ENCODE peak calls at places on chromosomes 13 and 19, in nine cellular contexts. O, K, E, M, Q, J, B, R and X are unnamed samples.

GRCh38 chr13:60655268-60655667 is 258.2 kb downstream of the TDRD3 start:
- DNase-seq in O (no peak), K (no peak), Q (no peak), M (no peak), J (no peak), E (no peak), R (no peak), B (no peak), X (no peak)

GRCh38 chr19:47509973-47510372 is 4.9 kb downstream of the NAPA start:
- DNase-seq in J (no peak), O (peak), R (no peak), M (no peak), B (peak), K (no peak), E (no peak), Q (no peak), X (no peak)

GRCh38 chr19:17479325-17479791 is 9.0 kb downstream of the SLC27A1 start:
- DNase-seq in B (no peak), R (no peak), Q (no peak), M (no peak), O (no peak), K (peak), J (no peak), E (no peak), X (no peak)

GRCh38 chr13:29522044-29522685 is 73.3 kb downstream of the SLC7A1 start:
- DNase-seq in Q (no peak), K (peak), E (no peak), O (no peak), J (no peak), R (no peak), M (no peak), B (peak), X (no peak)

GRCh38 chr19:6393982-6394412 is 1.0 kb upstream of the GTF2F1 start:
- DNase-seq in M (no peak), J (no peak), O (no peak), R (no peak), K (no peak), B (no peak), E (no peak), Q (no peak), X (no peak)

GRCh38 chr13:46389985-46390384 is 2.9 kb upstream of the RUBCNL start:
- DNase-seq in Q (no peak), E (no peak), J (no peak), O (peak), K (peak), M (peak), B (peak), R (peak), X (no peak)

GRCh38 chr13:105773241-105773640 is 762.2 kb downstream of the EFNB2 start:
- DNase-seq in O (no peak), E (no peak), K (no peak), B (no peak), R (no peak), Q (no peak), J (no peak), M (peak), X (no peak)

GRCh38 chr13:110650436-110650835 is 35.1 kb downstream of the NAXD start:
- DNase-seq in J (no peak), O (no peak), E (no peak), Q (no peak), B (no peak), K (no peak), R (peak), M (no peak), X (no peak)

GRCh38 chr13:93217701-93218100 is 8.9 kb upstream of the GPC6 start:
- DNase-seq in B (no peak), Q (no peak), J (no peak), O (no peak), M (no peak), K (peak), R (no peak), E (no peak), X (no peak)

GRCh38 chr13:39577833-39578232 is 25.2 kb downstream of the LHFPL6 start:
- DNase-seq in O (no peak), K (no peak), M (no peak), R (no peak), E (no peak), Q (no peak), J (no peak), B (no peak), X (no peak)

GRCh38 chr13:31556376-31556775 is 182.9 kb upstream of the RXFP2 start:
- DNase-seq in M (no peak), O (no peak), R (no peak), J (peak), E (no peak), Q (no peak), K (no peak), B (no peak), X (no peak)

GRCh38 chr13:67619987-67620386 is 389.9 kb upstream of the PCDH9 start:
- DNase-seq in E (peak), K (peak), B (no peak), R (no peak), O (no peak), Q (no peak), M (no peak), J (no peak), X (no peak)

GRCh38 chr13:80235131-80235530 is 105.8 kb downstream of the SPRY2 start:
- DNase-seq in Q (no peak), M (no peak), B (peak), R (no peak), O (no peak), K (peak), E (peak), J (no peak), X (no peak)

GRCh38 chr13:94318418-94318817 is 161.1 kb downstream of the DCT start:
- DNase-seq in K (peak), J (no peak), E (no peak), O (no peak), M (no peak), B (no peak), R (no peak), Q (no peak), X (no peak)

GRCh38 chr19:49877879-49878743 is 609 bp downstream of the TBC1D17 start:
- DNase-seq in J (peak), O (peak), E (peak), R (peak), Q (peak), B (peak), K (peak), M (peak), X (peak)

GRCh38 chr13:74135306-74136088 is 1.3 kb upstream of the KLF12 start:
- DNase-seq in R (peak), K (peak), O (peak), B (peak), Q (peak), M (peak), E (peak), J (no peak), X (peak)

GRCh38 chr13:84446972-84447700 is 564.9 kb upstream of the SLITRK1 start:
- DNase-seq in B (no peak), E (no peak), K (peak), Q (no peak), O (no peak), M (no peak), R (no peak), J (no peak), X (no peak)

GRCh38 chr13:35784286-35784951 is 307.9 kb upstream of the MAB21L1 start:
- DNase-seq in J (no peak), Q (no peak), B (no peak), E (no peak), M (no peak), R (no peak), O (no peak), K (no peak), X (no peak)

GRCh38 chr13:106374631-106375030 is 160.8 kb downstream of the EFNB2 start:
- DNase-seq in Q (no peak), B (no peak), E (no peak), O (no peak), R (no peak), M (no peak), K (no peak), J (no peak), X (no peak)

GRCh38 chr19:42066075-42066754 is 3.8 kb downstream of the GRIK5 start:
- DNase-seq in R (no peak), J (no peak), E (peak), M (no peak), K (peak), B (no peak), Q (no peak), O (no peak), X (no peak)

GRCh38 chr19:42290523-42291436 is 11.2 kb upstream of the PRR19 start:
- DNase-seq in J (no peak), Q (no peak), K (no peak), E (peak), O (no peak), M (peak), B (no peak), R (no peak), X (peak)

GRCh38 chr19:18635831-18636182 is 1.0 kb upstream of the KLHL26 start:
- DNase-seq in J (no peak), Q (no peak), O (no peak), B (no peak), R (no peak), E (no peak), M (no peak), K (no peak), X (no peak)

GRCh38 chr19:8342684-8343482 is at the start of gene KANK3:
- DNase-seq in B (peak), J (peak), Q (peak), M (peak), E (peak), K (peak), O (peak), R (peak), X (peak)

GRCh38 chr19:869245-870177 is 10.0 kb downstream of the CFD start:
- DNase-seq in K (peak), O (no peak), R (peak), Q (no peak), B (peak), M (no peak), J (peak), E (peak), X (no peak)

GRCh38 chr13:99878921-99879610 is 92.5 kb downstream of the ZIC5 start:
- DNase-seq in O (no peak), K (no peak), J (no peak), Q (no peak), R (no peak), E (no peak), B (no peak), M (no peak), X (no peak)

GRCh38 chr13:33785384-33785783 is 32.6 kb upstream of the RFC3 start:
- DNase-seq in E (no peak), Q (no peak), M (no peak), O (no peak), K (no peak), B (no peak), R (no peak), J (no peak), X (no peak)

GRCh38 chr13:47890146-47890814 is 110.8 kb downstream of the SUCLA2 start:
- DNase-seq in E (no peak), M (no peak), K (no peak), Q (no peak), B (no peak), O (no peak), R (no peak), J (no peak), X (no peak)

GRCh38 chr19:55269299-55269698 is 10.5 kb upstream of the PPP6R1 start:
- DNase-seq in M (no peak), Q (no peak), J (no peak), O (no peak), R (no peak), K (no peak), B (no peak), E (no peak), X (no peak)

GRCh38 chr19:54001496-54001895 is 10.1 kb downstream of the CACNG6 start:
- DNase-seq in K (no peak), E (no peak), B (no peak), J (no peak), M (no peak), Q (no peak), O (no peak), R (no peak), X (no peak)

GRCh38 chr19:13214036-13214730 is 64.0 kb downstream of the IER2 start:
- DNase-seq in Q (no peak), K (no peak), M (no peak), B (no peak), R (no peak), J (no peak), E (no peak), O (no peak), X (no peak)

GRCh38 chr19:6551607-6552450 is 21.0 kb downstream of the TNFSF9 start:
- DNase-seq in K (no peak), O (no peak), R (no peak), B (peak), M (peak), Q (no peak), E (peak), J (no peak), X (peak)

GRCh38 chr13:101271681-101272245 is 144.5 kb downstream of the NALCN start:
- DNase-seq in M (no peak), J (no peak), K (no peak), Q (no peak), E (no peak), B (no peak), R (no peak), O (no peak), X (no peak)

GRCh38 chr19:34254552-34255432 is at the start of gene GARRE1:
- DNase-seq in K (peak), O (no peak), J (no peak), M (peak), Q (peak), R (peak), E (peak), B (peak), X (peak)

GRCh38 chr13:93867481-93867880 is 612.0 kb downstream of the DCT start:
- DNase-seq in J (no peak), B (no peak), R (no peak), E (no peak), O (no peak), M (no peak), K (peak), Q (no peak), X (no peak)

GRCh38 chr13:43016226-43016625 is 7.2 kb upstream of the DNAJC15 start:
- DNase-seq in R (no peak), M (no peak), Q (no peak), E (no peak), O (no peak), J (no peak), B (no peak), K (no peak), X (no peak)

GRCh38 chr13:39025433-39025839 is 12.5 kb downstream of the PROSER1 start:
- DNase-seq in B (no peak), Q (no peak), E (no peak), M (no peak), K (no peak), J (no peak), R (no peak), O (peak), X (no peak)

GRCh38 chr19:17762505-17763229 is 11.4 kb downstream of the FCHO1 start:
- DNase-seq in J (no peak), M (peak), E (peak), R (peak), Q (no peak), B (no peak), K (peak), O (no peak), X (no peak)

GRCh38 chr19:13765395-13766094 is 1.2 kb downstream of the MRI1 start:
- DNase-seq in K (no peak), J (no peak), Q (no peak), E (no peak), B (no peak), M (no peak), O (no peak), R (no peak), X (no peak)

GRCh38 chr19:19064811-19065745 is 1.3 kb downstream of the SLC25A42 start:
- DNase-seq in J (no peak), B (peak), O (no peak), Q (no peak), M (peak), K (no peak), E (no peak), R (peak), X (no peak)

GRCh38 chr13:102726430-102726829 is 31.6 kb upstream of the METTL21C start:
- DNase-seq in R (no peak), J (no peak), Q (no peak), B (no peak), M (no peak), K (no peak), O (no peak), E (peak), X (no peak)
- TF ChIP-seq CTCF in R (no peak), J (no peak), Q (no peak), B (no peak), M (no peak), K (no peak), O (no peak), E (no peak), X (no peak)

GRCh38 chr19:38483016-38483630 is 49.6 kb downstream of the RYR1 start:
- DNase-seq in O (no peak), Q (no peak), E (peak), J (no peak), M (no peak), R (no peak), K (no peak), B (no peak), X (no peak)

GRCh38 chr19:38473201-38473600 is 39.7 kb downstream of the RYR1 start:
- DNase-seq in K (no peak), M (no peak), O (no peak), B (no peak), R (no peak), Q (no peak), J (no peak), E (no peak), X (no peak)

GRCh38 chr19:38482496-38482895 is 49.0 kb downstream of the RYR1 start:
- DNase-seq in J (no peak), O (no peak), R (no peak), E (no peak), M (no peak), B (no peak), Q (no peak), K (no peak), X (no peak)

GRCh38 chr19:38475176-38475575 is 41.7 kb downstream of the RYR1 start:
- DNase-seq in Q (no peak), O (no peak), B (no peak), K (no peak), R (no peak), J (no peak), E (no peak), M (no peak), X (no peak)

GRCh38 chr19:38478273-38478971 is 44.9 kb downstream of the RYR1 start:
- DNase-seq in J (no peak), M (peak), Q (no peak), E (peak), B (no peak), K (no peak), R (no peak), O (no peak), X (no peak)
- TF ChIP-seq CTCF in J (peak), M (peak), Q (no peak), E (peak), B (no peak), K (peak), R (no peak), O (no peak), X (peak)

GRCh38 chr19:3275068-3275582 is 50.7 kb downstream of the CELF5 start:
- DNase-seq in B (peak), O (no peak), J (no peak), R (no peak), E (peak), M (peak), Q (no peak), K (no peak), X (peak)
- TF ChIP-seq CTCF in B (no peak), O (no peak), J (no peak), R (no peak), E (no peak), M (no peak), Q (no peak), K (peak), X (no peak)

DNA sequence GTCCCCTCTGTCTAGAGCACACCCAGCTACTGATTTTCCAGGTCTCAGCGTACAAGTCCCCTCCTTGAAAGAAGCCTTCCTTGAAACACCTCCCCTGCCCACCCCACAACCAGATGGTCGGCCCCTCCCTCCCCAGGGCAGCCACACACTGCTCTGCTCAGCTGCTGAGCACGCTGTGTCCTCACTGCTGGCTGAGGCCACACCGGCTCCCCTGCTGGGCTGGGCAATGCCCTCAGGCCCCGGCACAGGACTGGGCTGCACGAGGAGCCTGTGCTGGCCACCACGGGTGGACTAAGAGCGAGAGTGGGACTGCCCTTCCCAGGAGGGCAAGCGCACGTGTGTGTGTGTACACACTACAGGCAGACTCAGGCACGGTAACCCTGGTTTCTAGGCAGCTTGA is 11.8 kb upstream of the RSPH6A start:
- DNase-seq in E (no peak), O (no peak), R (no peak), J (no peak), M (no peak), Q (no peak), B (no peak), K (no peak), X (no peak)
- TF ChIP-seq CTCF in E (no peak), O (no peak), R (no peak), J (no peak), M (no peak), Q (no peak), B (no peak), K (no peak), X (no peak)

GRCh38 chr19:11451942-11452813 is 16.7 kb downstream of the PRKCSH start:
- DNase-seq in B (no peak), J (no peak), Q (no peak), O (no peak), R (no peak), M (no peak), K (no peak), E (no peak), X (no peak)
- TF ChIP-seq CTCF in B (no peak), J (no peak), Q (no peak), O (no peak), R (no peak), M (no peak), K (peak), E (no peak), X (no peak)

DNA sequence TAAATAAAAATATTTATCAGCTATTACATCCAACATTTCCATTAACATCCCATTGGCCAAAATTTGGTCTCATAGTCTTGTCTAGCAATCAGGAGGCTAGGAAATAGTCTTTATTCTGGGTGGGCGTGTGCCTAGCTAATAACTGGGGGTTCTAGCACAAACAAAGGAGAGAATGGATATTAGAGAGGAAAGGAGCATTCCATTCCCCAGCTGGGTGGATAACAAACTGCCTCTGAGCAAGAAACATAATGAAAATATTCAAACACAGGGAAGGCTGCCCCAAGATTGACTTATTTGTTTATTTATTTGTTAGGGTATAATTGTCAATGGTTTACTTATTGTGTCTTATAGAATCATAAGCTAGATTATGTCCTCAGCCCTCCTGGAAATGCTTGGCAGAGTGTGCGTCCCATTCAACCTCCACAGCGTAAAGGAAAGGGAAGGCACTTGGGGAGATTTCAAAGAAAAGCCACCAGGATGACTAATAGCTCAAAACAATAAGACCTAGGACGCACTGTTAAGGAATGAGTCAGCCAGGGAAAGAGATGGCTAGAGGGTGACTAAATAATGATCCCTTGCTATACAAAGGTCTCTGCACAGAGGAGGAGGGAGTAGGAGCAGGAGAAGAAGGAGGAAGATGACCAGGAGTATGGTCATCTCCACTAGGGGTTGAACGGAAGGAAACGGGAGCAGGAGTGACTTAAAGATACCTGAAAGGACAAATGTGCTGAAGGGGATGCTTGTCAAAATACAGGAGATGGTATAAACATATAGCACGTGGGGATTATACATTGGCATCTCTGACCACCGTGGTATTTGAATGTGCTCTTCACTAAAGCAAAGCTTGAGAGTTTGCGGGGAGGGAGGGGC is 23.5 kb upstream of the USP12 start:
- DNase-seq in B (no peak), O (no peak), E (peak), R (no peak), K (peak), M (no peak), Q (no peak), J (peak), X (no peak)
- TF ChIP-seq CTCF in B (no peak), O (no peak), E (no peak), R (no peak), K (no peak), M (no peak), Q (no peak), J (no peak), X (no peak)

GRCh38 chr19:40703029-40703755 is 12.7 kb upstream of the NUMBL start:
- DNase-seq in J (no peak), Q (no peak), M (no peak), O (no peak), R (no peak), B (no peak), E (no peak), K (no peak), X (no peak)

GRCh38 chr19:40701758-40702157 is 11.3 kb upstream of the NUMBL start:
- DNase-seq in K (no peak), O (no peak), M (no peak), B (no peak), J (no peak), Q (no peak), R (no peak), E (no peak), X (no peak)

GRCh38 chr19:40704491-40705361 is 12.0 kb downstream of the COQ8B start:
- DNase-seq in M (no peak), R (no peak), Q (no peak), B (no peak), K (no peak), E (no peak), J (no peak), O (no peak), X (no peak)

GRCh38 chr19:40700083-40700482 is 9.6 kb upstream of the NUMBL start:
- DNase-seq in J (no peak), Q (no peak), R (no peak), O (no peak), B (no peak), E (no peak), K (no peak), M (no peak), X (no peak)

GRCh38 chr19:40702337-40703012 is 12.0 kb upstream of the NUMBL start:
- DNase-seq in K (peak), O (no peak), Q (no peak), E (peak), B (peak), M (no peak), J (no peak), R (no peak), X (peak)
- TF ChIP-seq CTCF in K (peak), O (peak), Q (no peak), E (peak), B (no peak), M (peak), J (peak), R (no peak), X (peak)